ENCODE peak calls at places on chromosome 20, in five cellular contexts. C is fibroblast of villous mesenchyme, I is HFF-Myc, P is mucosa of descending colon, A is endodermal cell. E is an unnamed sample.

GRCh38 chr20:9532069-9532809 is 17.8 kb downstream of the LAMP5 start:
- DNase-seq in P (no peak), A (no peak), I (peak; percentile 58), C (no peak), E (no peak)

GRCh38 chr20:58233881-58234528 is 5.6 kb upstream of the ANKRD60 start:
- DNase-seq in P (no peak), A (peak; percentile 95), C (no peak), I (no peak), E (no peak)

GRCh38 chr20:10040070-10040970 is 5.5 kb downstream of the ANKEF1 start:
- DNase-seq in C (peak; percentile 20), I (peak; percentile 42), A (no peak), P (no peak), E (peak; percentile 33)

GRCh38 chr20:64055893-64056638 is 6.6 kb upstream of the SOX18 start:
- DNase-seq in P (no peak), C (no peak), A (peak; percentile 71), I (no peak), E (no peak)

GRCh38 chr20:4601630-4602296 is 119.9 kb upstream of the PRND start:
- DNase-seq in P (no peak), C (peak; percentile 17), I (no peak), A (no peak), E (no peak)

GRCh38 chr20:13525225-13525940 is 113.3 kb downstream of the TASP1 start:
- DNase-seq in I (peak; percentile 97), C (peak; percentile 97), P (no peak), A (no peak), E (peak; percentile 50)

GRCh38 chr20:49775229-49775693 is 37.4 kb upstream of the SLC9A8 start:
- DNase-seq in C (peak; percentile 94), A (peak; percentile 83), I (peak; percentile 48), P (peak; percentile 62), E (no peak)

GRCh38 chr20:1299522-1299921 is 29.4 kb downstream of the SDCBP2 start:
- DNase-seq in C (no peak), A (peak; percentile 85), I (no peak), P (no peak), E (no peak)

GRCh38 chr20:22688485-22688884 is 104.1 kb upstream of the FOXA2 start:
- DNase-seq in A (no peak), I (no peak), P (no peak), C (peak; percentile 15), E (no peak)

GRCh38 chr20:11015440-11015839 is 341.6 kb upstream of the JAG1 start:
- DNase-seq in C (no peak), A (no peak), I (no peak), P (no peak), E (no peak)

GRCh38 chr20:4896119-4896700 is 105.1 kb downstream of the SLC23A2 start:
- DNase-seq in C (no peak), A (peak; percentile 56), I (no peak), P (no peak), E (no peak)

GRCh38 chr20:17439897-17440296 is 91.3 kb downstream of the BFSP1 start:
- DNase-seq in I (no peak), C (no peak), A (peak; percentile 63), P (no peak), E (no peak)

GRCh38 chr20:7984192-7984591 is 35.4 kb downstream of the TMX4 start:
- DNase-seq in A (peak; percentile 88), I (no peak), C (no peak), P (no peak), E (no peak)

GRCh38 chr20:7993703-7994102 is 25.9 kb downstream of the TMX4 start:
- DNase-seq in P (no peak), C (no peak), A (no peak), I (no peak), E (no peak)

GRCh38 chr20:7993238-7993637 is 26.3 kb downstream of the TMX4 start:
- DNase-seq in P (no peak), A (no peak), C (no peak), I (no peak), E (no peak)

GRCh38 chr20:7985916-7986315 is 33.6 kb downstream of the TMX4 start:
- DNase-seq in C (no peak), A (no peak), I (no peak), P (no peak), E (no peak)

DNA sequence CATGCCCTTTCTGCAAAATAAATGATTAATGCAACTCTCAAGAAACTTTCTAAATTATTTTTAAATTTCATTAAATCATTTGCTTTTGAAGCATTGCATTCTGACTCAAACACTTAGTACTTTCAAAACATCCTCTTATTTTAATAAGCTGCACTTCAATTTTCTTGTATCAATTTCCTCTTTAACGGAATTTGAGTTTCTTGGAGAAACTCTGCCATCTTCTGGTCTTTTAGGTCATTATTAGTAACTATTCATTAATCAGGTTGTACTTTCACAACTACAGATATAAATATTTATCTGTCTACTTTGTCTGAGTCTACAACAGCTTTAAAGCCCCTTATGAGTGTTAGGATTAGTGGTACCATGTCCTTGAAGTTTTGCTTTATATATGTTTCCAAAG is 30.2 kb downstream of the TMX4 start:
- DNase-seq in C (no peak), A (no peak), I (no peak), P (no peak), E (no peak)
- TF ChIP-seq CTCF in C (no peak), A (peak; percentile 55), I (no peak), P (no peak), E (no peak)

DNA sequence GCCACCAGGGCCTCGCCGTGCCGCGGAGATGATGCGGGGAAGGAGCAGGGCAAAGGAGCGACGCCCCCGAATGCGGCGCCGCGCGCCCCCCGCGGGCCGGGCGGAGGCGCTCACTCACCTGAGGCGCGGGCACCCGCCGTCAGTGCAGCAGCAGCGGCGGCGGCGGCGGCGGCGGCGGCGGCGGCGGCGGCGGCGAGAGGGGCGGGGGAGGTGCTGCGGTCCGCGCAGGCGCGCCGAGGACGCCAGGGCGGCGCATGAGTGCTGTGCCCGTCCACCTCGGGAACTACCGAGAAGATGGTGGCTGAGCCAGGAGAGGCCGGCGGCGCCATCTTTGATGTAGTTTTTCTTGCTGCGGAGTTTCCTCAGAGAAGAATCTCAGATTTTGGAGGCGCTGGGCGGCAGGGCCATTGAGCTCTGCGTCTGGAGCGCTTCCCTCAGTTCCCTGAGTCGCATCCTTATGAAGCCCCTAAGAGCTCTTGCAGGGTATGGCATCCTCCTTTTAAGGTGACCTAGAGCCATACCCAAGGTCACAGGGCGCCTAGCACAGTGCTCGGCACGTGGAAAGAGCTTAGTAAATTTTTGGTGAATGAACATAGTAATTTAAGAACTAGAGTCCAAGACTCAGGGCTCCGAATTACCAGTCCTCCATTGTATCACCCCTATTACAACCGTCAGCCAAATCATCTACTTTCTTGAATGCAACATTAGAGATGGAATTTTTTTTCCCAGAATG is at the start of gene NDRG3:
- DNase-seq in I (peak; percentile 70), A (peak; percentile 98), C (peak; percentile 92), P (peak; percentile 97), E (peak; percentile 84)
- TF ChIP-seq CTCF in I (no peak), A (peak; percentile 26), C (no peak), P (no peak), E (no peak)

GRCh38 chr20:42531675-42531985 is 658.1 kb downstream of the PTPRT start:
- DNase-seq in I (no peak), C (no peak), A (no peak), P (no peak), E (no peak)

GRCh38 chr20:42530855-42531674 is 658.6 kb downstream of the PTPRT start:
- DNase-seq in C (peak; percentile 0), P (no peak), A (peak; percentile 62), I (no peak), E (no peak)
- TF ChIP-seq CTCF in C (peak; percentile 26), P (no peak), A (peak; percentile 86), I (no peak), E (peak; percentile 37)

DNA sequence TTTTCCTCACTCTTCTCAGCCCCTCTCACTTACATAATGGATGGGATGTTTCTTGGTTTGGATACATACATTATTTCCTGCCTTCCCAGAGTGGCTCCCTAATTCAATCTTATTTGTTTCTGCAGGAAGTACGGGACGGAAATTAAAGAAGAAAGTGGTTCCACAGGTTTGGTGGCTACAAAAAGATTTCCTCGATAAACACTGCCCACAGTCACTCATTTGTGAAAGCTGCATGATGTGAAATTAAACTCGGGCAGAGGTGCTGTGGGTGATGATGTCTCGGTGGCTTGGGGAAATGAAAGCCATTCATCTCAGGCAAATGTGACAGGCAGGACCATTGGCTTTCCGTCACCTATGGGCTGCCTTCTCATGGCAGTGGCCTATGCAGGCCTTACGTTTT is 119.5 kb upstream of the KCNG1 start:
- DNase-seq in A (no peak), C (no peak), I (no peak), P (no peak), E (no peak)
- TF ChIP-seq CTCF in A (no peak), C (no peak), I (no peak), P (no peak), E (no peak)

GRCh38 chr20:62706857-62707256 is 1.8 kb upstream of the NTSR1 start:
- DNase-seq in P (no peak), I (no peak), A (no peak), C (no peak), E (no peak)

GRCh38 chr20:62707281-62707941 is 1.2 kb upstream of the NTSR1 start:
- DNase-seq in A (no peak), I (no peak), C (no peak), P (peak; percentile 46), E (no peak)

GRCh38 chr20:62709537-62709905 is 885 bp downstream of the NTSR1 start:
- DNase-seq in P (no peak), A (no peak), I (no peak), C (no peak), E (no peak)

GRCh38 chr20:62708591-62709536 is at the start of gene NTSR1:
- DNase-seq in C (no peak), I (no peak), P (peak; percentile 37), A (peak; percentile 76), E (no peak)

GRCh38 chr20:62707981-62708521 is 585 bp upstream of the NTSR1 start:
- DNase-seq in P (peak; percentile 32), C (no peak), I (no peak), A (peak; percentile 91), E (no peak)
- TF ChIP-seq CTCF in P (no peak), C (peak; percentile 25), I (peak; percentile 38), A (peak; percentile 76), E (peak; percentile 42)